ENCODE peak calls at places on chromosomes 11 and 22, in nine cellular contexts. V is GM23338, L is HCT116, H is PC-3, W is GM23248, N is hepatocyte, C is neural progenitor cell, F is SK-N-SH, Q is MM.1S. G is an unnamed sample.

GRCh38 chr11:89495951-89496350 is 4.8 kb upstream of the NOX4 start:
- DNase-seq in W (peak), F (no peak), H (peak), L (no peak), C (peak), V (no peak), N (peak), Q (no peak), G (no peak)

GRCh38 chr11:118596226-118596625 is 11.2 kb upstream of the PHLDB1 start:
- DNase-seq in Q (no peak), V (no peak), L (no peak), N (no peak), F (peak), W (no peak), C (no peak), H (no peak), G (no peak)

GRCh38 chr22:22397292-22397870 is 111.2 kb downstream of the ZNF280B start:
- DNase-seq in H (peak), V (peak), N (no peak), C (peak), L (peak), Q (no peak), F (no peak), W (peak), G (peak)

GRCh38 chr11:77647906-77648305 is 10.3 kb upstream of the CLNS1A start:
- DNase-seq in C (no peak), Q (no peak), V (no peak), W (peak), L (no peak), H (no peak), N (no peak), F (no peak), G (no peak)

GRCh38 chr11:22657101-22657694 is 9.2 kb upstream of the GAS2 start:
- DNase-seq in C (no peak), V (peak), N (no peak), L (no peak), F (no peak), H (no peak), Q (no peak), W (no peak), G (no peak)

GRCh38 chr11:32891657-32892354 is 805 bp upstream of the QSER1 start:
- DNase-seq in C (no peak), W (peak), Q (no peak), V (peak), L (no peak), H (peak), N (peak), F (no peak), G (no peak)

GRCh38 chr11:68832476-68833176 is 9.1 kb downstream of the CPT1A start:
- DNase-seq in W (peak), N (no peak), Q (no peak), L (no peak), H (no peak), C (no peak), F (peak), V (no peak), G (no peak)

GRCh38 chr11:60968223-60968622 is 3.3 kb upstream of the CD6 start:
- DNase-seq in W (no peak), N (no peak), V (no peak), H (no peak), L (no peak), Q (no peak), F (no peak), C (no peak), G (no peak)

GRCh38 chr11:123255909-123256308 is 60.9 kb upstream of the CLMP start:
- DNase-seq in N (peak), Q (no peak), F (no peak), L (no peak), W (no peak), C (peak), H (no peak), V (peak), G (no peak)

GRCh38 chr22:35384567-35384966 is 3.7 kb downstream of the HMOX1 start:
- DNase-seq in Q (no peak), N (no peak), F (no peak), V (no peak), H (no peak), C (no peak), W (peak), L (no peak), G (no peak)

GRCh38 chr11:94768602-94769511 is 701 bp downstream of the AMOTL1 start:
- DNase-seq in V (peak), L (no peak), Q (peak), N (peak), H (peak), C (peak), W (peak), F (peak), G (no peak)

GRCh38 chr11:106399075-106399500 is 321.6 kb downstream of the AASDHPPT start:
- DNase-seq in C (peak), V (no peak), L (peak), H (peak), Q (no peak), F (peak), W (peak), N (peak), G (no peak)

GRCh38 chr22:35981900-35982299 is 46.7 kb downstream of the RBFOX2 start:
- DNase-seq in V (no peak), H (no peak), Q (no peak), C (peak), F (no peak), N (no peak), W (no peak), L (no peak), G (no peak)

GRCh38 chr11:10473371-10473770 is 18.3 kb downstream of the AMPD3 start:
- DNase-seq in N (no peak), Q (no peak), C (no peak), F (no peak), V (peak), W (no peak), L (no peak), H (no peak), G (no peak)

GRCh38 chr11:15471709-15472404 is 357.1 kb downstream of the INSC start:
- DNase-seq in H (no peak), F (no peak), L (no peak), N (no peak), Q (no peak), W (no peak), C (no peak), V (peak), G (no peak)

GRCh38 chr22:31083377-31083768 is 2.3 kb downstream of the SMTN start:
- DNase-seq in W (no peak), F (peak), V (no peak), C (no peak), Q (no peak), N (no peak), H (no peak), L (no peak), G (no peak)

GRCh38 chr11:8025123-8025522 is 38.0 kb downstream of the EIF3F start:
- DNase-seq in C (no peak), H (no peak), F (no peak), V (no peak), Q (no peak), L (no peak), N (no peak), W (peak), G (no peak)
- H3K4me3 ChIP-seq in C (no peak), H (no peak), F (no peak), V (no peak), Q (no peak), L (no peak), N (no peak), W (no peak), G (no peak)

DNA sequence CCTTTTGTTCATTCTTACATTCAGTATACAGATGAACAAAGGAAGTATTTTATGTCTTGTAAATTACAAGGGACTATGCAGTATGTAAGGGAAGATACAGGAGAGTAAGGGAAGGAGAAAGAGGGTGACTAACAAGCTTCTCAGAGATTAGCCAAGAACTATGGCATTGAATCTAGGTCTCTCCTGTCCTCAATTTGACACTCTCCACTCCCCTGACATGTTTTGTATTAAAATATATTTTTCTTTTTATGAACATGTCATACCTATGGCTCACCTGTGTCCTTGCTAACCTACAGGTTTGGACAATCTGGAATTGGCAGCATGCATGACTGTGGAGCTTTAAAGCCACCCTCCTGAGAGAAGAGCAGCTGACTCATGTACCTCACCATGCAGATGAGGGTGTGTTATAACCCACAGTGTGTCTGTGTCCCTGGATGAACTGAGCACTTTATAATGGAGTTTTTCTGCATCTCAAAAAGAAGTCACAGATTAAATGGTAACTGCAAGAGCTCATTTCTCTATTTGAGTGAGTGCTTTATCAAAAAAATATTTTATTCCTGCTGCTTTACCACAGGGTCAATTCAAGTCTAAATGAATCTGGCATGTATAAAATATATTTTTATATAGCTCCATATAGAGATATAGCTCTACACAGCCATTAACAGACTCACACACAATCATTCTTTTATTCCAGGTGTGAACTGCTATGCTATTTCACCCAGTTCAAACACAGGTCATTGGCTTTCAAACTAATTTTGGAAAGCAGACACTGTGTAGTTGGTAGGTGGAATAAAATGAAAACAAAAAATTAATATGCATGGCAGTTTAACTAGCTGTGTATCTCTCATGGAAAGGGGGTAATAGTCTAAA is 63.3 kb downstream of the MAML2 start:
- DNase-seq in H (peak), W (peak), V (no peak), C (no peak), N (no peak), F (no peak), L (no peak), Q (no peak), G (no peak)
- H2AFZ ChIP-seq in H (no peak), W (no peak), V (no peak), C (no peak), N (no peak), F (no peak), L (no peak), Q (no peak), G (no peak)

GRCh38 chr22:37351268-37351667 is 69.0 kb downstream of the CYTH4 start:
- DNase-seq in V (no peak), N (no peak), H (no peak), F (no peak), C (no peak), W (no peak), Q (no peak), L (no peak), G (peak)
- TF ChIP-seq EZH2phosphoT487 in V (no peak), N (no peak), H (no peak), F (no peak), C (no peak), W (no peak), Q (no peak), L (no peak), G (no peak)

GRCh38 chr22:24555160-24555495 is 190 bp upstream of the GUCD1 start:
- DNase-seq in W (peak), C (peak), L (peak), Q (peak), F (peak), V (peak), H (peak), N (peak), G (peak)
- H3K4me3 ChIP-seq in W (peak), C (peak), L (peak), Q (peak), F (peak), V (peak), H (peak), N (peak), G (peak)

GRCh38 chr11:71391352-71391751 is 56.8 kb downstream of the DHCR7 start:
- DNase-seq in L (no peak), V (no peak), F (no peak), H (no peak), C (no peak), W (no peak), Q (no peak), N (no peak), G (no peak)
- H2AFZ ChIP-seq in L (no peak), V (no peak), F (no peak), H (no peak), C (no peak), W (no peak), Q (no peak), N (no peak), G (no peak)

GRCh38 chr11:121630041-121630440 is 177.3 kb upstream of the SORL1-AS1 start:
- DNase-seq in H (peak), F (no peak), Q (no peak), N (no peak), W (peak), C (no peak), L (no peak), V (no peak), G (no peak)
- TF ChIP-seq EZH2phosphoT487 in H (no peak), F (no peak), Q (no peak), N (no peak), W (no peak), C (no peak), L (no peak), V (no peak), G (no peak)

DNA sequence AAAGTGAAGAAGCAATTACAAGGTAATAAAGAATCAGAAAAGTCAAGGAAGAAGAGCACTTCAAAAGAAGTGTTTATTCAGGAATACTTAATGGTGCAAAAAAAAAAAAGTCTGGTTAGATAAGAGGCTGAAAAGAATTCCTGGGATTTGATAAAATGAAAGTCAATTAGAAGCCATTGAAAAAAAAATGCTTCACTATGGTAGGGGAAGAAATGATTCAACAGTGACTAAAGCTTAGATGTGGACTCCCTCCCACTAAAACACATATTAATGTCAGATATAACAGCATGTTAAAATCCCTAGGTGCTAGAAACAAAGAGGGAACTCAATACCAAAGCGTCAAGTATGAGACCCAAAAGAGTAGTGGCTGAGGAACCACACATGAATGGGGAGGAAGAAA is 335.3 kb upstream of the PITPNB start:
- DNase-seq in Q (no peak), W (peak), F (no peak), N (no peak), C (no peak), V (no peak), L (no peak), H (no peak), G (no peak)
- H3K4me3 ChIP-seq in Q (no peak), W (no peak), F (no peak), N (no peak), C (no peak), V (no peak), L (no peak), H (no peak), G (no peak)

GRCh38 chr11:2910401-2910955 is 18.7 kb downstream of the PHLDA2 start:
- DNase-seq in Q (no peak), F (no peak), W (no peak), V (no peak), H (no peak), N (no peak), L (no peak), C (no peak), G (no peak)

GRCh38 chr11:2912498-2912897 is 16.7 kb downstream of the PHLDA2 start:
- DNase-seq in V (no peak), W (peak), L (peak), N (peak), F (peak), C (no peak), H (peak), Q (no peak), G (no peak)

GRCh38 chr11:2913029-2913431 is 16.2 kb downstream of the PHLDA2 start:
- DNase-seq in C (no peak), N (peak), Q (no peak), L (no peak), W (peak), F (peak), V (no peak), H (peak), G (no peak)

GRCh38 chr11:2911088-2912037 is 17.9 kb downstream of the PHLDA2 start:
- DNase-seq in Q (no peak), N (peak), F (peak), H (no peak), C (no peak), W (no peak), V (no peak), L (no peak), G (no peak)

GRCh38 chr11:2912038-2912410 is 17.2 kb downstream of the PHLDA2 start:
- DNase-seq in L (no peak), H (no peak), Q (no peak), N (no peak), V (no peak), C (no peak), F (no peak), W (no peak), G (no peak)
- H2AFZ ChIP-seq in L (no peak), H (no peak), Q (no peak), N (no peak), V (no peak), C (no peak), F (no peak), W (no peak), G (no peak)

GRCh38 chr11:66314186-66314501 is 2.7 kb downstream of the CD248 start:
- DNase-seq in W (peak), H (no peak), V (no peak), C (no peak), F (no peak), L (no peak), N (no peak), Q (no peak), G (no peak)
- TF ChIP-seq EZH2phosphoT487 in W (no peak), H (no peak), V (no peak), C (no peak), F (no peak), L (no peak), N (no peak), Q (no peak), G (no peak)

DNA sequence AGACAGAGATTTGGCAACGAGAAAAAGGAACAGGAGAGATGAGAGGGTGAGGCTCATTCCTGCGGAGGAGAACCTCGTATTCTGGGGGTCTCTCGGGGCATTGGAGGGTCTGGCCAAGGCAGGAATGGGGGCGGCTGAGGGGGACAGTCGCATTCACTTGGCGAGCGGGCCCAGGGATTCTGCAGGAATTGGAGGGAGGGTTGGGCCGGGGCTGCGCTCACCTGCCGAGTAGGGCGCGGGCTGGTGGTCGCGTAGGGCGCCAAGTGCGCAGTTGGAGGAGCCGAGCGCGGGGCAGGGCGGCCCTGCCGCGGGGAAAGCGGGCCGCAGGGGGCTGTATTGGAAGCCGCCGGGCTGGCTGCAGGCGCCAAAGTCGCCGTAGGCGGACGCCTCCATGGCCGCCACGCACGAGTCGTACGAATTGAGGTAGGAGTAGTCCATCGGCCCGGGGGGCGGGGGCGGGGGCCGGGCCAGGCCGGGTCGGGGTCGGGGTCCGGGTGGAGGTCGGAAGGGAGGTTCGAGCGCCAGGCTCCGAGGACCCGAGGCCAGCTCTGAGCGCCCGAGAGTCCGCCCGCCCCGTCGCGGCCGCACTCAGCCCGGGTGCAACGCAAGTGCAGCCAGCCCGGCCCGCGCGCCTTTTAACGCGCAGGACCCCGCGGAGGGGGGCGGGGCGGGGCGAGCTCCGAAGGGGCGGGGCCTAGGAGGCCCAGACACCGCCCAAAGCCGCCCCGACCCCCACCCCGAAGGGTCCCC is at the start of gene PHOX2A:
- DNase-seq in C (peak), V (peak), F (peak), L (no peak), W (no peak), H (no peak), N (no peak), Q (no peak), G (no peak)
- H3K4me3 ChIP-seq in C (peak), V (peak), F (peak), L (no peak), W (peak), H (no peak), N (no peak), Q (no peak), G (no peak)